ENCODE peak calls at places on chromosome 6, in eight cellular contexts. K is GM20000, P is SJSA1, R is brain microvascular endothelial cell, C is Peyer's patch, D is NCI-H1417, Z is NCI-H460, X is iPS-NIHi11. Y is an unnamed sample.

GRCh38 chr6:157710604-157711003 is 112.4 kb upstream of the SNX9 start:
- DNase-seq in C (no peak), K (no peak), D (no peak), X (no peak), P (no peak), Z (no peak), R (no peak), Y (no peak)

GRCh38 chr6:126716826-126717514 is 377.1 kb downstream of the CENPW start:
- DNase-seq in C (no peak), K (no peak), P (no peak), X (peak), Z (no peak), D (no peak), R (no peak), Y (no peak)

GRCh38 chr6:117165921-117166499 is 99.3 kb upstream of the VGLL2 start:
- DNase-seq in Z (no peak), K (no peak), C (no peak), X (no peak), R (no peak), P (no peak), D (no peak), Y (no peak)

GRCh38 chr6:117050301-117050700 is 173.3 kb downstream of the RFX6 start:
- DNase-seq in Z (no peak), P (no peak), D (no peak), R (no peak), C (no peak), K (no peak), X (no peak), Y (no peak)

GRCh38 chr6:29552512-29553051 is 7.0 kb downstream of the UBD start:
- DNase-seq in Z (peak), P (peak), K (peak), D (no peak), C (no peak), R (peak), X (peak), Y (no peak)

GRCh38 chr6:7673063-7673536 is 52.8 kb upstream of the BMP6 start:
- DNase-seq in C (peak), X (peak), R (peak), D (no peak), P (peak), Z (no peak), K (no peak), Y (peak)

GRCh38 chr6:71619836-71620235 is 266.5 kb upstream of the RIMS1 start:
- DNase-seq in C (no peak), Z (no peak), X (no peak), R (no peak), P (no peak), K (no peak), D (no peak), Y (no peak)

GRCh38 chr6:158660331-158660730 is 10.5 kb downstream of the SYTL3 start:
- DNase-seq in D (peak), Z (no peak), C (no peak), X (peak), K (peak), P (no peak), R (no peak), Y (no peak)

GRCh38 chr6:99822741-99823512 is 171.1 kb downstream of the MCHR2 start:
- DNase-seq in C (no peak), D (peak), K (peak), Z (peak), R (peak), P (peak), X (peak), Y (no peak)

Y was measured in T1000.